ENCODE peak calls at places on chromosomes 3 and 15, in seven cellular contexts. F is esophagus squamous epithelium, J is MM.1S, D is SJSA1, A is heart right ventricle, P is stomach, O is GM23248. H is an unnamed sample.

GRCh38 chr3:30940740-30941139 is 46.3 kb upstream of the GADL1 start:
- DNase-seq in F (no peak), J (no peak), D (no peak), A (no peak), P (no peak), O (no peak), H (no peak)

GRCh38 chr3:66195347-66195783 is 25.4 kb upstream of the SLC25A26 start:
- DNase-seq in F (no peak), J (no peak), D (peak), A (peak), P (peak), O (peak), H (peak)

GRCh38 chr3:56467108-56467507 is 1.2 kb downstream of the ERC2 start:
- DNase-seq in F (no peak), J (no peak), D (peak), A (peak), P (peak), O (no peak), H (peak)

GRCh38 chr15:101528108-101528916 is 38.8 kb upstream of the PCSK6 start:
- DNase-seq in F (no peak), J (no peak), D (no peak), A (peak), P (peak), O (peak), H (peak)

GRCh38 chr3:15475161-15475560 is 46.3 kb downstream of the COLQ start:
- DNase-seq in F (no peak), J (no peak), D (no peak), A (no peak), P (no peak), O (no peak), H (no peak)

GRCh38 chr3:43161684-43162512 is 56.0 kb upstream of the POMGNT2 start:
- DNase-seq in F (no peak), J (peak), D (no peak), A (no peak), P (no peak), O (peak), H (no peak)

GRCh38 chr3:48678056-48678455 is 7.7 kb downstream of the NCKIPSD start:
- DNase-seq in F (no peak), J (no peak), D (no peak), A (no peak), P (no peak), O (peak), H (no peak)

GRCh38 chr3:146382386-146382785 is 87.0 kb downstream of the PLSCR2 start:
- DNase-seq in F (no peak), J (no peak), D (no peak), A (no peak), P (no peak), O (peak), H (peak)

GRCh38 chr3:115615001-115615447 is 8.3 kb upstream of the GAP43 start:
- DNase-seq in F (no peak), J (no peak), D (no peak), A (no peak), P (no peak), O (peak), H (no peak)

GRCh38 chr3:13507791-13508339 is 27.8 kb downstream of the HDAC11 start:
- DNase-seq in F (no peak), J (no peak), D (peak), A (no peak), P (no peak), O (peak), H (no peak)

GRCh38 chr3:28521663-28522062 is 173.0 kb upstream of the AZI2 start:
- DNase-seq in F (no peak), J (no peak), D (no peak), A (no peak), P (no peak), O (no peak), H (no peak)

GRCh38 chr3:189911001-189911400 is 209.7 kb downstream of the P3H2 start:
- DNase-seq in F (no peak), J (no peak), D (no peak), A (no peak), P (no peak), O (no peak), H (no peak)

GRCh38 chr3:29324180-29324651 is 43.3 kb downstream of the RBMS3 start:
- DNase-seq in F (no peak), J (peak), D (peak), A (peak), P (peak), O (peak), H (peak)

GRCh38 chr3:45841380-45841700 is 579 bp downstream of the LZTFL1 start:
- DNase-seq in F (no peak), J (peak), D (peak), A (no peak), P (no peak), O (peak), H (peak)

GRCh38 chr15:101489633-101490407 is at the start of gene PCSK6:
- DNase-seq in F (no peak), J (no peak), D (no peak), A (no peak), P (peak), O (peak), H (peak)

GRCh38 chr3:99087277-99087676 is 185.8 kb upstream of the DCBLD2 start:
- DNase-seq in F (no peak), J (no peak), D (no peak), A (no peak), P (no peak), O (no peak), H (no peak)

GRCh38 chr3:43783987-43784639 is 93.4 kb downstream of the ABHD5 start:
- DNase-seq in F (no peak), J (no peak), D (no peak), A (no peak), P (no peak), O (no peak), H (no peak)

GRCh38 chr15:40333922-40334492 is 6.7 kb downstream of the CCDC9B start:
- DNase-seq in F (no peak), J (no peak), D (peak), A (peak), P (no peak), O (no peak), H (peak)

GRCh38 chr15:67510597-67511225 is 10.2 kb upstream of the C15orf61 start:
- DNase-seq in F (no peak), J (no peak), D (peak), A (no peak), P (no peak), O (peak), H (no peak)

GRCh38 chr15:78003539-78004008 is 73.9 kb downstream of the TBC1D2B start:
- DNase-seq in F (no peak), J (no peak), D (no peak), A (no peak), P (peak), O (no peak), H (no peak)

GRCh38 chr3:54304867-54305266 is 182.5 kb downstream of the CACNA2D3 start:
- DNase-seq in F (no peak), J (no peak), D (no peak), A (no peak), P (no peak), O (no peak), H (no peak)

GRCh38 chr3:173932624-173933023 is 535.1 kb downstream of the NLGN1 start:
- DNase-seq in F (no peak), J (peak), D (no peak), A (no peak), P (no peak), O (peak), H (no peak)

GRCh38 chr15:38260077-38260476 is 7.4 kb downstream of the SPRED1 start:
- DNase-seq in F (no peak), J (no peak), D (no peak), A (no peak), P (no peak), O (peak), H (no peak)

GRCh38 chr3:32781211-32781968 is 36.4 kb upstream of the TRIM71 start:
- DNase-seq in F (no peak), J (peak), D (peak), A (peak), P (peak), O (peak), H (peak)

GRCh38 chr15:62464705-62465104 is 299.6 kb upstream of the C2CD4B start:
- DNase-seq in F (no peak), J (no peak), D (peak), A (no peak), P (no peak), O (peak), H (no peak)

GRCh38 chr3:197942956-197943556 is 6.9 kb upstream of the RPL35A start:
- DNase-seq in F (no peak), J (peak), D (peak), A (no peak), P (no peak), O (peak), H (no peak)

GRCh38 chr3:183108002-183108449 is 8.7 kb upstream of the MCCC1 start:
- DNase-seq in F (no peak), J (no peak), D (no peak), A (no peak), P (no peak), O (no peak), H (no peak)

GRCh38 chr3:12370758-12371157 is 81.9 kb downstream of the PPARG start:
- DNase-seq in F (no peak), J (no peak), D (no peak), A (peak), P (no peak), O (peak), H (peak)

GRCh38 chr15:67396109-67396508 is 124.8 kb upstream of the C15orf61 start:
- DNase-seq in F (no peak), J (no peak), D (no peak), A (no peak), P (no peak), O (no peak), H (no peak)

GRCh38 chr15:48601095-48601494 is 44.4 kb downstream of the FBN1 start:
- DNase-seq in F (no peak), J (no peak), D (no peak), A (no peak), P (no peak), O (no peak), H (no peak)

GRCh38 chr15:68415501-68416157 is 16.3 kb downstream of the ITGA11 start:
- DNase-seq in F (no peak), J (no peak), D (no peak), A (peak), P (no peak), O (peak), H (peak)

GRCh38 chr15:63250312-63250965 is 27.0 kb upstream of the APH1B start:
- DNase-seq in F (no peak), J (no peak), D (peak), A (no peak), P (no peak), O (peak), H (no peak)

GRCh38 chr3:151067158-151067557 is 18.3 kb upstream of the MED12L start:
- DNase-seq in F (no peak), J (peak), D (no peak), A (no peak), P (no peak), O (no peak), H (no peak)

GRCh38 chr3:197026481-197026866 is 3.1 kb downstream of the MELTF start:
- DNase-seq in F (no peak), J (no peak), D (no peak), A (no peak), P (no peak), O (no peak), H (no peak)

GRCh38 chr15:77456746-77457618 is 36.3 kb downstream of the HMG20A start:
- DNase-seq in F (no peak), J (no peak), D (peak), A (no peak), P (no peak), O (no peak), H (no peak)

GRCh38 chr15:87518957-87519356 is 737.6 kb downstream of the NTRK3 start:
- DNase-seq in F (no peak), J (no peak), D (no peak), A (no peak), P (no peak), O (no peak), H (no peak)
- H3K27ac ChIP-seq in F (no peak), J (no peak), D (no peak), A (no peak), P (no peak), O (no peak), H (no peak)

GRCh38 chr3:128617557-128618397 is 32.8 kb downstream of the RPN1 start:
- DNase-seq in F (peak), J (peak), D (peak), A (peak), P (peak), O (peak), H (peak)
- H3K27ac ChIP-seq in F (peak), J (peak), D (no peak), A (peak), P (peak), O (peak), H (peak)

GRCh38 chr15:42157981-42158765 is 1.7 kb upstream of the PLA2G4F start:
- DNase-seq in F (no peak), J (no peak), D (peak), A (no peak), P (peak), O (peak), H (no peak)
- H3K27ac ChIP-seq in F (no peak), J (no peak), D (no peak), A (no peak), P (no peak), O (peak), H (no peak)

GRCh38 chr15:51089699-51090098 is 5.0 kb downstream of the TNFAIP8L3 start:
- DNase-seq in F (no peak), J (no peak), D (no peak), A (no peak), P (no peak), O (peak), H (no peak)

GRCh38 chr15:51089041-51089440 is 5.7 kb downstream of the TNFAIP8L3 start:
- DNase-seq in F (no peak), J (no peak), D (no peak), A (no peak), P (no peak), O (no peak), H (no peak)

GRCh38 chr15:51088585-51088984 is 6.1 kb downstream of the TNFAIP8L3 start:
- DNase-seq in F (no peak), J (no peak), D (no peak), A (no peak), P (no peak), O (no peak), H (no peak)

GRCh38 chr15:51092480-51092879 is 2.2 kb downstream of the TNFAIP8L3 start:
- DNase-seq in F (no peak), J (no peak), D (no peak), A (no peak), P (no peak), O (no peak), H (no peak)

GRCh38 chr15:51090753-51091152 is 4.0 kb downstream of the TNFAIP8L3 start:
- DNase-seq in F (no peak), J (no peak), D (no peak), A (no peak), P (no peak), O (no peak), H (no peak)
- H3K27ac ChIP-seq in F (no peak), J (no peak), D (no peak), A (no peak), P (no peak), O (no peak), H (no peak)